ENCODE peak calls at places on chromosomes 16 and 17, in four cellular contexts. C is Peyer's patch, Z is psoas muscle, H is tibial artery. Q is an unnamed sample.
A peak's percentile ranks its signal among the peaks of the same experiment; 100 is the strongest.

GRCh38 chr16:81521141-81521626 is 76.6 kb downstream of the CMIP start:
- DNase-seq in C (peak; percentile 92), Z (peak; percentile 50), H (no peak), Q (no peak)

GRCh38 chr16:58753711-58754134 is 19.6 kb upstream of the GOT2 start:
- DNase-seq in C (no peak), Z (peak; percentile 54), H (no peak), Q (no peak)

GRCh38 chr16:68105611-68106010 is 20.4 kb downstream of the NFATC3 start:
- DNase-seq in C (no peak), Z (no peak), H (no peak), Q (no peak)

GRCh38 chr17:40071720-40072480 is 9.1 kb downstream of the THRA start:
- DNase-seq in C (peak; percentile 82), Z (peak; percentile 91), H (peak; percentile 94), Q (peak; percentile 82)

GRCh38 chr17:16371742-16372141 is 9.1 kb upstream of the UBB start:
- DNase-seq in C (no peak), Z (no peak), H (no peak), Q (no peak)

GRCh38 chr17:54945671-54946070 is 22.8 kb downstream of the COX11 start:
- DNase-seq in C (no peak), Z (no peak), H (no peak), Q (no peak)

GRCh38 chr17:74442670-74443515 is 11.0 kb downstream of the GPRC5C start:
- DNase-seq in C (peak; percentile 91), Z (peak; percentile 96), H (peak; percentile 89), Q (peak; percentile 92)

GRCh38 chr17:55305321-55306087 is 40.7 kb downstream of the HLF start:
- DNase-seq in C (no peak), Z (no peak), H (no peak), Q (no peak)

GRCh38 chr16:5770118-5770517 is 672.5 kb upstream of the EEF2KMT start:
- DNase-seq in C (no peak), Z (no peak), H (no peak), Q (no peak)

GRCh38 chr16:73713817-73714495 is 582.7 kb upstream of the PSMD7 start:
- DNase-seq in C (peak; percentile 49), Z (no peak), H (peak; percentile 24), Q (no peak)

GRCh38 chr17:32746698-32747097 is 130.2 kb downstream of the MYO1D start:
- DNase-seq in C (no peak), Z (no peak), H (no peak), Q (no peak)

GRCh38 chr17:49996495-49997255 is 1.7 kb upstream of the DLX3 start:
- DNase-seq in C (peak; percentile 69), Z (peak; percentile 78), H (no peak), Q (no peak)

GRCh38 chr17:60863892-60864673 is 186.4 kb downstream of the BCAS3 start:
- DNase-seq in C (no peak), Z (no peak), H (no peak), Q (no peak)

GRCh38 chr16:14285542-14286380 is 214.6 kb downstream of the MRTFB start:
- DNase-seq in C (peak; percentile 97), Z (peak; percentile 95), H (peak; percentile 91), Q (peak; percentile 93)
- H3K4me1 ChIP-seq in C (peaks cover 11% of the 10 kb centered on the region), Z (peaks cover 5% of the 10 kb centered on the region), H (no peaks in the 10 kb centered on the region), Q (peaks cover 3% of the 10 kb centered on the region)

GRCh38 chr17:1227365-1227764 is 42.9 kb upstream of the BHLHA9 start:
- DNase-seq in C (no peak), Z (no peak), H (no peak), Q (no peak)
- TF ChIP-seq CTCF in C (no peak), Z (no peak), H (no peak), Q (no peak)

GRCh38 chr16:89732142-89732917 is 11.0 kb downstream of the ZNF276 start:
- DNase-seq in C (no peak), Z (no peak), H (no peak), Q (no peak)
- H3K36me3 ChIP-seq in C (peaks cover 96% of the 10 kb centered on the region), Z (peaks cover 10% of the 10 kb centered on the region), H (peaks cover 94% of the 10 kb centered on the region), Q (peaks cover 96% of the 10 kb centered on the region)

DNA sequence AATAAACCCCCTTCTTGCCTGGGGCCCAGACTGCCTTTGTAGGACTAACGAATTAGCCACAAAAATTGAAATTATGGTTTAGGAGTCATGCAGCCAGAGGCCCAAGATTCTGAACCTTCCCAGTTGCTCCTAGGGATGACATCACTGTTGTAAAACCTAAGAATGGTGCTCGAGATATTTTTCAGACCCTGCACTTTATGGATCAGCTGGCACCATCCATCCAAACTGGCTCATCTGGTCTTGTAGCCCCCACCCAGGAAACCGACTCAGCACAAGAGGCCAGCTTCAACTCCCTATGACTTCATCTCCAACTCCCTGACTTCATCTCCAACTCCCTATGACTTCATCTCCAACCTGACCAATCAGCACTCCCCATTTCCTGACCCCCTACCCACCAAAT is 10.9 kb upstream of the EVPL start:
- DNase-seq in C (no peak), Z (no peak), H (no peak), Q (no peak)
- H3K4me1 ChIP-seq in C (no peaks in the 10 kb centered on the region), Z (no peaks in the 10 kb centered on the region), H (no peaks in the 10 kb centered on the region), Q (no peaks in the 10 kb centered on the region)

DNA sequence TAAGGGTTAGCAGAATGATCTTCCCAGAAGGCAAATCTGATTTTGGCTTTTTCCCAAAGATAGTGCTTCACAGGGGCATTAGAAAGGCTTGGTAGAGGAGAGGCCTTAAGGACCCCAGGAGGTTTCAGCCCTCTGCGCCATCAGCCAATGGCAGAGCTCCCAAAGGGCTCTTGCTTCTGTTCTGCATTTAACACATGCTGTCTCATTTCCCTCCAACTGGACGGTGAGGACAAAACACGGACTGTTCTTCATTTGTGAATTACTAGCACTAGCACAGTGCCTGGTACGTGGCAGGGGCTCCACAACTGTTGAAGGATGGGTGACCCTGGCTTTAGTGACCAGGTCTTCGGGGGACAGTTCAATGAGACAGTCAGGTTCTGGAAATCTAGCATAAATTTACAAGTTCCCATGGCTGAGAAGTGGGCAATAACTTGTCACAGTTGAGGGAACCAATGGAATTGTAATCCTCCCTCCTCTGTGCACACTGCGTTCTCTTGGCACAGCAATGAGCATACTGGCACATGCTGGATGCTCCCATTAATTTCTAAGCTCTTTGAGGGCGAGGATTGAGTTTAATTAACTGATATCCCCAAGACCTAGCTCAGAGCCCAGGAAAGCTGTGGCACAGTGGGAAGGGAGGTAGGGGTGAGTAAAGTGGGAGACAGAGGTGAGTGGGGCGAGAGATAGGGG is 45.4 kb downstream of the COG7 start:
- DNase-seq in C (no peak), Z (no peak), H (no peak), Q (no peak)
- TF ChIP-seq CTCF in C (no peak), Z (no peak), H (no peak), Q (no peak)

GRCh38 chr17:51200846-51201245 is 34.6 kb downstream of the NME2 start:
- DNase-seq in C (no peak), Z (no peak), H (no peak), Q (no peak)

GRCh38 chr17:51200295-51200694 is 34.1 kb downstream of the NME2 start:
- DNase-seq in C (no peak), Z (no peak), H (no peak), Q (no peak)

GRCh38 chr17:51203838-51204237 is 37.6 kb downstream of the NME2 start:
- DNase-seq in C (no peak), Z (no peak), H (no peak), Q (no peak)
- H3K36me3 ChIP-seq in C (peaks cover 89% of the 10 kb centered on the region), Z (peaks cover 6% of the 10 kb centered on the region), H (peaks cover 80% of the 10 kb centered on the region), Q (peaks cover 98% of the 10 kb centered on the region)

DNA sequence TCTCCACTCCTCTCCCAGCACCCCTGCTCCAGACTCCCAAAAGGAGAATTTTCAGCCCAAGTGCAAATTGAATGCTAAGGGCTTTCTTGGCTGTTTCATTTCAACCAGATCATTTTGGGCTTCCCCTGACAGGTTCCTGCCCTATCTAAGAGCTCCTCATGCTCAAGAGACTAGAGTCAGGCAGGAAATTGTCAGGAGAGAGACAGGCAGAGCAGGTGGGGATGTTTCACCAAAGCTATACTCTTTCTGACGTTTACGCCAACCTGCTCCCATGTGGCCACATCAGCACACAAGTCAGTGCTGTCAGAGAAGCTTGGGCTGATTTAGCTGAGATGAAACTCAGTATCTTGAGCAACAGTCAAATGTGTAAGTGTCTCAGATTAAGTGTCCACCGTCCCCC is 31.4 kb downstream of the HIC1 start:
- DNase-seq in C (no peak), Z (peak; percentile 24), H (no peak), Q (no peak)
- H3K4me1 ChIP-seq in C (peaks cover 93% of the 10 kb centered on the region), Z (peaks cover 59% of the 10 kb centered on the region), H (no peaks in the 10 kb centered on the region), Q (peaks cover 98% of the 10 kb centered on the region)

GRCh38 chr16:19213885-19214284 is 45.8 kb downstream of the SYT17 start:
- DNase-seq in C (no peak), Z (no peak), H (no peak), Q (no peak)
- TF ChIP-seq CTCF in C (no peak), Z (no peak), H (no peak), Q (no peak)

GRCh38 chr16:87334611-87335305 is 17.6 kb upstream of the C16orf95 start:
- DNase-seq in C (no peak), Z (peak; percentile 40), H (no peak), Q (no peak)
- H3K36me3 ChIP-seq in C (peaks cover 93% of the 10 kb centered on the region), Z (peaks cover 5% of the 10 kb centered on the region), H (peaks cover 93% of the 10 kb centered on the region), Q (no peaks in the 10 kb centered on the region)